ENCODE peak calls at places on chromosome 11, in four cellular contexts. L is putamen, I is progenitor cell of endocrine pancreas, G is NCI-H1092. J is an unnamed sample.
A peak's percentile ranks its signal among the peaks of the same experiment; 100 is the strongest.

GRCh38 chr11:97751405-97751804 is 1269.3 kb upstream of the CNTN5 start:
- DNase-seq in L (no peak), I (no peak), G (peak; percentile 93), J (no peak)

GRCh38 chr11:117221775-117222517 is 9.9 kb downstream of the PCSK7 start:
- DNase-seq in L (no peak), I (no peak), G (peak; percentile 91), J (peak; percentile 31)

GRCh38 chr11:115869780-115870431 is 365.7 kb upstream of the CADM1 start:
- DNase-seq in L (no peak), I (no peak), G (peak; percentile 48), J (no peak)

GRCh38 chr11:64688534-64688982 is 34.4 kb downstream of the NRXN2 start:
- DNase-seq in L (peak; percentile 94), I (peak; percentile 93), G (peak; percentile 89), J (peak; percentile 75)

GRCh38 chr11:121229495-121229894 is 63.1 kb upstream of the SC5D start:
- DNase-seq in L (no peak), I (no peak), G (no peak), J (no peak)

GRCh38 chr11:45106440-45106839 is 40.0 kb upstream of the PRDM11 start:
- DNase-seq in L (no peak), I (no peak), G (no peak), J (no peak)

GRCh38 chr11:109027851-109028250 is 363.0 kb downstream of the DDX10 start:
- DNase-seq in L (no peak), I (no peak), G (no peak), J (no peak)

GRCh38 chr11:100632970-100633452 is 54.1 kb upstream of the ARHGAP42 start:
- DNase-seq in L (peak; percentile 27), I (no peak), G (peak; percentile 58), J (peak; percentile 1)

GRCh38 chr11:36278531-36279245 is 10.5 kb downstream of the COMMD9 start:
- DNase-seq in L (no peak), I (no peak), G (no peak), J (no peak)

GRCh38 chr11:107769189-107769588 is 57.3 kb upstream of the SLN start:
- DNase-seq in L (no peak), I (no peak), G (no peak), J (peak; percentile 52)

GRCh38 chr11:62601114-62601363 is 626 bp downstream of the MTA2 start:
- DNase-seq in L (no peak), I (no peak), G (no peak), J (peak; percentile 44)

GRCh38 chr11:45091563-45092392 is 54.7 kb upstream of the PRDM11 start:
- DNase-seq in L (no peak), I (no peak), G (no peak), J (peak; percentile 15)

GRCh38 chr11:116233581-116233980 is 539.2 kb downstream of the BUD13 start:
- DNase-seq in L (no peak), I (no peak), G (no peak), J (no peak)

GRCh38 chr11:76129729-76130128 is 76.6 kb downstream of the WNT11 start:
- DNase-seq in L (no peak), I (no peak), G (no peak), J (no peak)

GRCh38 chr11:12180257-12181205 is 70.1 kb downstream of the MICAL2 start:
- DNase-seq in L (no peak), I (no peak), G (no peak), J (no peak)

GRCh38 chr11:76600124-76600655 is 70.4 kb downstream of the LRRC32 start:
- DNase-seq in L (no peak), I (no peak), G (no peak), J (no peak)

GRCh38 chr11:82899957-82900276 is 313 bp downstream of the PRCP start:
- DNase-seq in L (no peak), I (no peak), G (no peak), J (no peak)

GRCh38 chr11:65586676-65587075 is 8.9 kb downstream of the KCNK7 start:
- DNase-seq in L (no peak), I (no peak), G (no peak), J (no peak)

GRCh38 chr11:116857936-116858335 is 20.5 kb upstream of the APOA1 start:
- DNase-seq in L (no peak), I (no peak), G (no peak), J (no peak)

GRCh38 chr11:126336646-126337045 is 18.8 kb upstream of the ST3GAL4 start:
- DNase-seq in L (no peak), I (no peak), G (no peak), J (no peak)

GRCh38 chr11:30488304-30488998 is 97.7 kb downstream of the MPPED2 start:
- DNase-seq in L (no peak), I (no peak), G (peak; percentile 80), J (no peak)

GRCh38 chr11:9092846-9093778 is 1.7 kb upstream of the SCUBE2 start:
- DNase-seq in L (no peak), I (no peak), G (peak; percentile 53), J (peak; percentile 15)

GRCh38 chr11:80136991-80137390 is 696.2 kb upstream of the TENM4 start:
- DNase-seq in L (no peak), I (no peak), G (no peak), J (no peak)

GRCh38 chr11:34183840-34184358 is 78.5 kb downstream of the NAT10 start:
- DNase-seq in L (no peak), I (no peak), G (no peak), J (no peak)

GRCh38 chr11:12706531-12707499 is 32.6 kb downstream of the TEAD1 start:
- DNase-seq in L (no peak), I (no peak), G (peak; percentile 80), J (no peak)

GRCh38 chr11:91163619-91164451 is 941.0 kb upstream of the CHORDC1 start:
- DNase-seq in L (no peak), I (no peak), G (no peak), J (peak; percentile 61)

GRCh38 chr11:83105167-83105566 is 33.5 kb upstream of the RAB30 start:
- DNase-seq in L (no peak), I (no peak), G (no peak), J (peak; percentile 35)

GRCh38 chr11:90148900-90149299 is 14.4 kb downstream of the NAALAD2 start:
- DNase-seq in L (no peak), I (no peak), G (no peak), J (no peak)

GRCh38 chr11:133064152-133064877 is 468.0 kb downstream of the OPCML start:
- DNase-seq in L (peak; percentile 42), I (peak; percentile 86), G (peak; percentile 86), J (no peak)

GRCh38 chr11:65776196-65776595 is 4.6 kb downstream of the AP5B1 start:
- DNase-seq in L (no peak), I (no peak), G (no peak), J (no peak)

GRCh38 chr11:118930152-118930712 is 4.5 kb upstream of the BCL9L start:
- DNase-seq in L (peak; percentile 80), I (peak; percentile 92), G (peak; percentile 76), J (peak; percentile 43)

J was measured in HCEC 1CT.